ENCODE peak calls at places on chromosomes 12 and 14, in nine cellular contexts. Q, W, T, Y, D, M, H, V and X are unnamed samples.

GRCh38 chr12:113479193-113479577 is 7.5 kb upstream of the LHX5 start:
- DNase-seq in W (no peak), Q (no peak), T (no peak), D (no peak), M (no peak), Y (no peak), H (no peak), V (no peak), X (no peak)

GRCh38 chr12:13203028-13203922 is 6.7 kb downstream of the EMP1 start:
- DNase-seq in T (no peak), M (no peak), H (no peak), W (no peak), Y (peak; percentile 95), Q (no peak), V (no peak), D (no peak), X (no peak)

GRCh38 chr14:91906374-91906773 is 39.0 kb upstream of the TC2N start:
- DNase-seq in V (no peak), D (no peak), M (no peak), H (no peak), W (no peak), Q (no peak), T (no peak), Y (no peak), X (no peak)

GRCh38 chr14:103711516-103712431 is 3.5 kb downstream of the XRCC3 start:
- DNase-seq in M (no peak), W (no peak), Y (no peak), T (no peak), Q (no peak), H (no peak), V (no peak), D (peak; percentile 64), X (peak; percentile 52)

GRCh38 chr12:99670635-99671034 is 23.1 kb downstream of the GARIN6 start:
- DNase-seq in Q (no peak), W (no peak), V (peak; percentile 60), Y (no peak), M (no peak), H (no peak), T (no peak), D (no peak), X (no peak)

GRCh38 chr12:131085125-131085815 is 131.6 kb downstream of the ADGRD1 start:
- DNase-seq in T (no peak), Y (peak; percentile 80), Q (no peak), V (no peak), H (no peak), D (no peak), M (no peak), W (no peak), X (no peak)

GRCh38 chr14:38860530-38860929 is 242.5 kb downstream of the SEC23A start:
- DNase-seq in H (no peak), Y (no peak), Q (no peak), W (no peak), T (no peak), D (no peak), M (no peak), V (no peak), X (no peak)

GRCh38 chr12:40970320-40970907 is 217.7 kb upstream of the PDZRN4 start:
- DNase-seq in Q (no peak), D (no peak), W (no peak), M (no peak), H (no peak), T (no peak), V (peak; percentile 4), Y (no peak), X (no peak)

GRCh38 chr12:124938606-124939427 is 24.4 kb upstream of the UBC start:
- DNase-seq in M (peak; percentile 35), V (peak; percentile 89), Y (peak; percentile 93), W (peak; percentile 31), D (no peak), H (no peak), Q (peak; percentile 66), T (no peak), X (peak; percentile 84)

GRCh38 chr14:40374221-40374620 is 942.0 kb upstream of the FBXO33 start:
- DNase-seq in D (no peak), M (no peak), Q (no peak), H (no peak), V (no peak), Y (no peak), T (no peak), W (no peak), X (no peak)